ENCODE peak calls at places on chromosomes 1 and 21, in eight cellular contexts. One of them, this sample, is unnamed. For H3K27me3 and H3K36me3, the result is how much of the 10 kb centered on the place peaks cover.

GRCh38 chr1:167617100-167617949 is 12.7 kb upstream of the RCSD1 start:
- DNase-seq in transverse colon: peak
- DNase-seq in IMR-90: peak
- DNase-seq in right atrium auricular region: no peak
- DNase-seq in neural progenitor cell: peak
- DNase-seq in fibroblast of lung: peak
- DNase-seq in spleen: peak
- DNase-seq in psoas muscle: peak
- DNase-seq in this sample: no peak

GRCh38 chr1:209607102-209607794 is 23.7 kb downstream of the CAMK1G start:
- DNase-seq in transverse colon: no peak
- DNase-seq in IMR-90: peak
- DNase-seq in right atrium auricular region: no peak
- DNase-seq in neural progenitor cell: no peak
- DNase-seq in fibroblast of lung: peak
- DNase-seq in spleen: no peak
- DNase-seq in psoas muscle: no peak
- DNase-seq in this sample: peak

GRCh38 chr1:29584362-29584761 is 348.0 kb downstream of the PTPRU start:
- DNase-seq in transverse colon: no peak
- DNase-seq in IMR-90: no peak
- DNase-seq in right atrium auricular region: no peak
- DNase-seq in neural progenitor cell: no peak
- DNase-seq in fibroblast of lung: no peak
- DNase-seq in spleen: no peak
- DNase-seq in psoas muscle: no peak
- DNase-seq in this sample: no peak

GRCh38 chr1:230282157-230282556 is 144.0 kb downstream of the PGBD5 start:
- DNase-seq in transverse colon: peak
- DNase-seq in IMR-90: no peak
- DNase-seq in right atrium auricular region: no peak
- DNase-seq in neural progenitor cell: no peak
- DNase-seq in fibroblast of lung: no peak
- DNase-seq in spleen: peak
- DNase-seq in psoas muscle: no peak
- DNase-seq in this sample: no peak

GRCh38 chr1:151655362-151655761 is 43.5 kb downstream of the SNX27 start:
- DNase-seq in transverse colon: no peak
- DNase-seq in IMR-90: peak
- DNase-seq in right atrium auricular region: no peak
- DNase-seq in neural progenitor cell: no peak
- DNase-seq in fibroblast of lung: no peak
- DNase-seq in spleen: no peak
- DNase-seq in psoas muscle: no peak
- DNase-seq in this sample: no peak

GRCh38 chr1:186532481-186532880 is 71.6 kb upstream of the PDC start:
- DNase-seq in transverse colon: no peak
- DNase-seq in IMR-90: peak
- DNase-seq in right atrium auricular region: no peak
- DNase-seq in neural progenitor cell: no peak
- DNase-seq in fibroblast of lung: no peak
- DNase-seq in spleen: no peak
- DNase-seq in psoas muscle: no peak
- DNase-seq in this sample: no peak

GRCh38 chr1:1510912-1511532 is 940 bp upstream of the ATAD3A start:
- DNase-seq in transverse colon: no peak
- DNase-seq in IMR-90: peak
- DNase-seq in right atrium auricular region: no peak
- DNase-seq in neural progenitor cell: peak
- DNase-seq in fibroblast of lung: peak
- DNase-seq in spleen: no peak
- DNase-seq in psoas muscle: no peak
- DNase-seq in this sample: no peak

GRCh38 chr1:177809844-177810243 is 160.0 kb downstream of the SEC16B start:
- DNase-seq in transverse colon: no peak
- DNase-seq in IMR-90: peak
- DNase-seq in right atrium auricular region: no peak
- DNase-seq in neural progenitor cell: no peak
- DNase-seq in fibroblast of lung: no peak
- DNase-seq in spleen: no peak
- DNase-seq in psoas muscle: no peak
- DNase-seq in this sample: no peak

GRCh38 chr1:153696741-153697140 is 18.3 kb downstream of the NPR1 start:
- DNase-seq in transverse colon: no peak
- DNase-seq in IMR-90: no peak
- DNase-seq in right atrium auricular region: no peak
- DNase-seq in neural progenitor cell: no peak
- DNase-seq in fibroblast of lung: no peak
- DNase-seq in spleen: no peak
- DNase-seq in psoas muscle: no peak
- DNase-seq in this sample: no peak

GRCh38 chr1:157240495-157241184 is 102.4 kb upstream of the ETV3 start:
- DNase-seq in transverse colon: no peak
- DNase-seq in IMR-90: no peak
- DNase-seq in right atrium auricular region: no peak
- DNase-seq in neural progenitor cell: no peak
- DNase-seq in fibroblast of lung: no peak
- DNase-seq in spleen: no peak
- DNase-seq in psoas muscle: no peak
- DNase-seq in this sample: no peak

GRCh38 chr1:236301958-236302335 is 20.2 kb upstream of the ERO1B start:
- DNase-seq in transverse colon: no peak
- DNase-seq in IMR-90: no peak
- DNase-seq in right atrium auricular region: no peak
- DNase-seq in neural progenitor cell: no peak
- DNase-seq in fibroblast of lung: no peak
- DNase-seq in spleen: no peak
- DNase-seq in psoas muscle: no peak
- DNase-seq in this sample: no peak

GRCh38 chr1:214360525-214361164 is 79.7 kb downstream of the SMYD2 start:
- DNase-seq in transverse colon: no peak
- DNase-seq in IMR-90: no peak
- DNase-seq in right atrium auricular region: no peak
- DNase-seq in neural progenitor cell: no peak
- DNase-seq in fibroblast of lung: no peak
- DNase-seq in spleen: no peak
- DNase-seq in psoas muscle: no peak
- DNase-seq in this sample: no peak

GRCh38 chr1:21468597-21468996 is 28.7 kb downstream of the NBPF3 start:
- DNase-seq in transverse colon: no peak
- DNase-seq in IMR-90: peak
- DNase-seq in right atrium auricular region: no peak
- DNase-seq in neural progenitor cell: peak
- DNase-seq in fibroblast of lung: no peak
- DNase-seq in spleen: no peak
- DNase-seq in psoas muscle: no peak
- DNase-seq in this sample: no peak

GRCh38 chr1:94599090-94599813 is 57.7 kb upstream of the F3 start:
- DNase-seq in transverse colon: no peak
- DNase-seq in IMR-90: peak
- DNase-seq in right atrium auricular region: no peak
- DNase-seq in neural progenitor cell: peak
- DNase-seq in fibroblast of lung: no peak
- DNase-seq in spleen: no peak
- DNase-seq in psoas muscle: no peak
- DNase-seq in this sample: peak

DNA sequence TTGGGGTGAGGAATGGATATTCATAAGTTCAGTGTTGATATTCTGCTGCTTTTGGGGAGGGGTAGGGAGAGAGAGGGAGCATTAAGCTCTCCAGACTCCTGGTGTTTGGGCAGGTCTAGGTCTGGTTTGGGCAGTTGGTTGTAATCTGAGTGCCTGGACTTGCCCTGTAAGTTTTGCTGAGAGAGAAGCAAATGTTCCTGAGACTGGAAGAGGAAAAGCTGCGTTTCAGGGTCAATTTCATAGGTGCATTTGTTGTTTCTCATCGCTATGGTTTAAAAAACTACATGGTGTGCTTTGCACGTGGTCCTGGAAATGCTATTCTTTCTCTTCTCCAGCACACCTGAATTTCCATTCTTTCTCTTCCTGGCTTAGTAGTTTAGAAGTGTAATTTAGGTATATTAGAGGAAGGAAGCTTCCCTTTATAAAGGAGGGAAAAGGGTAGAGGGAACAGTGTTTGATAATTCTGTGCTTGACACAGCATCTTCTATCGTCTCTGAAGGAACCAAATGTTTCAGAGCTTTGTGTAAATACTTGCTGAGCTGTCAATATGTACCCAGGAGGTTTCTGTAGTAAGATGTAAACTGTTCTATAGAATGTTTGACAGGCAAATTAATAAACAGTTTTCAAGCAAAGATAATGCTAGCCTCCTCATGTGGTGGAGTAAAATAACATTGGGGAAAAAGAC is 6.3 kb downstream of the ARID1A start:
- DNase-seq in transverse colon: no peak
- DNase-seq in IMR-90: no peak
- DNase-seq in right atrium auricular region: no peak
- DNase-seq in neural progenitor cell: no peak
- DNase-seq in fibroblast of lung: no peak
- DNase-seq in spleen: no peak
- DNase-seq in psoas muscle: no peak
- DNase-seq in this sample: no peak
- H3K4me3 ChIP-seq in transverse colon: no peak
- H3K4me3 ChIP-seq in IMR-90: no peak
- H3K4me3 ChIP-seq in right atrium auricular region: no peak
- H3K4me3 ChIP-seq in neural progenitor cell: peak
- H3K4me3 ChIP-seq in fibroblast of lung: no peak
- H3K4me3 ChIP-seq in spleen: no peak
- H3K4me3 ChIP-seq in psoas muscle: peak
- H3K4me3 ChIP-seq in this sample: no peak

DNA sequence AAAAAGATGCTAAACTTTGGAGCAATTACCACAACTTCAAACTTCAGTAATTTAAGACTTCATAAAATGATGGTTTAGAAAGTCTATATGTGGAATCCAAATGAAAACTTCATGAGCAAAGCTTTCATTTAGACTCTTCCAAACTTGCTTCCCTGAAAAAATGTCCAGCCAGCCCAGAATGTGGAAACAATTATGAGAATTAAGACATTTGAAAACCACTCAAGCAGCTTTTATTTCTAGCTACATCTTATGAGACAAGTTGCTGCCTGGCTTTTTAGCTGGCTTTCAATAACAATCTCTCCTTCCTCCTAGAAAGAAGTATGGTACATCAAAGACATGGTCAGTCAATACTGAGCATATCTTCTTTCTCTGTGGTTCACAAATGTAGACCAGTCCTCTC is 21.8 kb downstream of the LPAR3 start:
- DNase-seq in transverse colon: no peak
- DNase-seq in IMR-90: no peak
- DNase-seq in right atrium auricular region: no peak
- DNase-seq in neural progenitor cell: no peak
- DNase-seq in fibroblast of lung: no peak
- DNase-seq in spleen: no peak
- DNase-seq in psoas muscle: no peak
- DNase-seq in this sample: no peak
- H3K27me3 ChIP-seq in transverse colon: under half
- H3K27me3 ChIP-seq in IMR-90: under half
- H3K27me3 ChIP-seq in right atrium auricular region: under half
- H3K27me3 ChIP-seq in neural progenitor cell: under half
- H3K27me3 ChIP-seq in fibroblast of lung: under half
- H3K27me3 ChIP-seq in spleen: under half
- H3K27me3 ChIP-seq in psoas muscle: under half
- H3K27me3 ChIP-seq in this sample: under half

DNA sequence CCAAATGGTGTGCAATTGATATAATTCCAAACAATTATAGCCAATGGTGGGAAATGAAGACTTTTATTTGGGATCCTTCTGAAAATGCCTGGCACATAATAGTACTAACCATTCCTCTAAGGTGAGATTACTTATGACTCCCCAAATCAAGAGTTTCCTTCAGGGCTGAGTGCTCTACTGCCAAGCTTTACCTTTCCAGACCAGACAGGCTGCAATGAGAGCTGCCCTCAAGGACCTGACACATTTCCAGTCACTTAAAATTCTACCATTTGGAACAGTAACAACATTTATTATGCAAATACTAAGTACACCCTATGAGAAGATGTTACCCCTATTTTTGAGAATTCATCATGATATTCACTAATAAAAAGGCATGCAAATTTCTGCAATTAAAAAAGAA is 21.1 kb downstream of the PAXBP1 start:
- DNase-seq in transverse colon: no peak
- DNase-seq in IMR-90: no peak
- DNase-seq in right atrium auricular region: no peak
- DNase-seq in neural progenitor cell: no peak
- DNase-seq in fibroblast of lung: no peak
- DNase-seq in spleen: no peak
- DNase-seq in psoas muscle: no peak
- DNase-seq in this sample: no peak
- H3K36me3 ChIP-seq in transverse colon: under half
- H3K36me3 ChIP-seq in IMR-90: under half
- H3K36me3 ChIP-seq in right atrium auricular region: half or more
- H3K36me3 ChIP-seq in neural progenitor cell: under half
- H3K36me3 ChIP-seq in fibroblast of lung: under half
- H3K36me3 ChIP-seq in spleen: under half
- H3K36me3 ChIP-seq in psoas muscle: under half
- H3K36me3 ChIP-seq in this sample: half or more

GRCh38 chr1:64539808-64540207 is 69.9 kb downstream of the CACHD1 start:
- DNase-seq in transverse colon: peak
- DNase-seq in IMR-90: peak
- DNase-seq in right atrium auricular region: peak
- DNase-seq in neural progenitor cell: no peak
- DNase-seq in fibroblast of lung: peak
- DNase-seq in spleen: no peak
- DNase-seq in psoas muscle: peak
- DNase-seq in this sample: peak

GRCh38 chr1:64539279-64539678 is 69.3 kb downstream of the CACHD1 start:
- DNase-seq in transverse colon: no peak
- DNase-seq in IMR-90: no peak
- DNase-seq in right atrium auricular region: no peak
- DNase-seq in neural progenitor cell: no peak
- DNase-seq in fibroblast of lung: no peak
- DNase-seq in spleen: no peak
- DNase-seq in psoas muscle: no peak
- DNase-seq in this sample: no peak

GRCh38 chr1:64543831-64544230 is 73.9 kb downstream of the CACHD1 start:
- DNase-seq in transverse colon: no peak
- DNase-seq in IMR-90: no peak
- DNase-seq in right atrium auricular region: no peak
- DNase-seq in neural progenitor cell: no peak
- DNase-seq in fibroblast of lung: peak
- DNase-seq in spleen: no peak
- DNase-seq in psoas muscle: peak
- DNase-seq in this sample: no peak

GRCh38 chr1:64540265-64540791 is 70.4 kb downstream of the CACHD1 start:
- DNase-seq in transverse colon: no peak
- DNase-seq in IMR-90: no peak
- DNase-seq in right atrium auricular region: no peak
- DNase-seq in neural progenitor cell: no peak
- DNase-seq in fibroblast of lung: peak
- DNase-seq in spleen: no peak
- DNase-seq in psoas muscle: no peak
- DNase-seq in this sample: no peak

GRCh38 chr1:64542118-64542517 is 72.2 kb downstream of the CACHD1 start:
- DNase-seq in transverse colon: no peak
- DNase-seq in IMR-90: no peak
- DNase-seq in right atrium auricular region: no peak
- DNase-seq in neural progenitor cell: no peak
- DNase-seq in fibroblast of lung: no peak
- DNase-seq in spleen: no peak
- DNase-seq in psoas muscle: no peak
- DNase-seq in this sample: no peak
- H3K4me3 ChIP-seq in transverse colon: no peak
- H3K4me3 ChIP-seq in IMR-90: no peak
- H3K4me3 ChIP-seq in right atrium auricular region: no peak
- H3K4me3 ChIP-seq in neural progenitor cell: no peak
- H3K4me3 ChIP-seq in fibroblast of lung: no peak
- H3K4me3 ChIP-seq in spleen: no peak
- H3K4me3 ChIP-seq in psoas muscle: no peak
- H3K4me3 ChIP-seq in this sample: no peak

GRCh38 chr1:201110616-201111015 is 1.6 kb downstream of the CACNA1S start:
- DNase-seq in transverse colon: no peak
- DNase-seq in IMR-90: no peak
- DNase-seq in right atrium auricular region: no peak
- DNase-seq in neural progenitor cell: no peak
- DNase-seq in fibroblast of lung: no peak
- DNase-seq in spleen: no peak
- DNase-seq in psoas muscle: no peak
- DNase-seq in this sample: no peak
- H3K27me3 ChIP-seq in transverse colon: under half
- H3K27me3 ChIP-seq in IMR-90: half or more
- H3K27me3 ChIP-seq in right atrium auricular region: under half
- H3K27me3 ChIP-seq in neural progenitor cell: under half
- H3K27me3 ChIP-seq in fibroblast of lung: under half
- H3K27me3 ChIP-seq in spleen: under half
- H3K27me3 ChIP-seq in psoas muscle: under half
- H3K27me3 ChIP-seq in this sample: under half

This sample was measured in MG63.